ENCODE peak calls at places on chromosomes 5 and 9, in five cellular contexts. U is heart left ventricle, Q is IMR-90, P is breast epithelium, X is uterus. C is an unnamed sample.

GRCh38 chr5:175115831-175116230 is 328.2 kb downstream of the DRD1 start:
- DNase-seq in U (no peak), Q (no peak), P (no peak), X (no peak), C (no peak)

GRCh38 chr5:132138260-132138659 is 64.7 kb downstream of the CSF2 start:
- DNase-seq in U (no peak), Q (peak; percentile 67), P (no peak), X (no peak), C (no peak)

GRCh38 chr9:93587651-93588347 is 11.4 kb downstream of the PHF2 start:
- DNase-seq in U (no peak), Q (no peak), P (no peak), X (no peak), C (no peak)

GRCh38 chr9:103804077-103804735 is 289.9 kb upstream of the SMC2 start:
- DNase-seq in U (no peak), Q (no peak), P (no peak), X (no peak), C (no peak)

GRCh38 chr5:142807378-142807911 is 37.3 kb downstream of the ARHGAP26 start:
- DNase-seq in U (no peak), Q (no peak), P (no peak), X (no peak), C (no peak)

GRCh38 chr9:94182532-94182931 is 76.6 kb upstream of the ZNF169 start:
- DNase-seq in U (no peak), Q (no peak), P (no peak), X (no peak), C (no peak)

GRCh38 chr9:129283290-129283691 is 105.2 kb upstream of the IER5L start:
- DNase-seq in U (no peak), Q (no peak), P (peak; percentile 49), X (no peak), C (no peak)

GRCh38 chr5:52692039-52692438 is 95.7 kb upstream of the ITGA1 start:
- DNase-seq in U (no peak), Q (peak; percentile 87), P (no peak), X (no peak), C (no peak)

GRCh38 chr5:6822068-6822467 is 108.8 kb downstream of the TENT4A start:
- DNase-seq in U (no peak), Q (no peak), P (no peak), X (no peak), C (no peak)

GRCh38 chr5:14405706-14406553 is 175.7 kb upstream of the OTULINL start:
- DNase-seq in U (no peak), Q (no peak), P (no peak), X (no peak), C (no peak)

GRCh38 chr9:36006541-36006940 is 30.2 kb upstream of the RECK start:
- DNase-seq in U (no peak), Q (no peak), P (no peak), X (no peak), C (no peak)

GRCh38 chr5:170056561-170057267 is 49.0 kb upstream of the FOXI1 start:
- DNase-seq in U (no peak), Q (no peak), P (no peak), X (no peak), C (no peak)

GRCh38 chr9:129685220-129685932 is 19.9 kb downstream of the PRRX2 start:
- DNase-seq in U (no peak), Q (peak; percentile 63), P (no peak), X (no peak), C (no peak)

GRCh38 chr5:124718376-124718775 is 28.1 kb downstream of the ZNF608 start:
- DNase-seq in U (no peak), Q (no peak), P (no peak), X (no peak), C (no peak)

GRCh38 chr9:22307013-22307711 is 139.5 kb upstream of the DMRTA1 start:
- DNase-seq in U (no peak), Q (peak; percentile 55), P (no peak), X (no peak), C (no peak)

GRCh38 chr5:158175664-158176507 is 316.9 kb upstream of the CLINT1 start:
- DNase-seq in U (no peak), Q (no peak), P (no peak), X (no peak), C (no peak)

GRCh38 chr5:143758015-143758414 is 53.9 kb upstream of the HMHB1 start:
- DNase-seq in U (no peak), Q (no peak), P (no peak), X (no peak), C (no peak)

GRCh38 chr9:87581513-87581912 is 83.8 kb downstream of the DAPK1 start:
- DNase-seq in U (no peak), Q (no peak), P (no peak), X (peak; percentile 34), C (no peak)

GRCh38 chr5:149240354-149240998 is 31.2 kb upstream of the AFAP1L1 start:
- DNase-seq in U (no peak), Q (no peak), P (no peak), X (peak; percentile 19), C (peak; percentile 14)

GRCh38 chr5:158456756-158457155 is 597.8 kb upstream of the CLINT1 start:
- DNase-seq in U (no peak), Q (peak; percentile 94), P (no peak), X (no peak), C (no peak)

GRCh38 chr9:121892706-121893105 is 200.4 kb downstream of the TTLL11 start:
- DNase-seq in U (no peak), Q (peak; percentile 55), P (no peak), X (no peak), C (no peak)

GRCh38 chr9:115106642-115107041 is 11.3 kb downstream of the TNC start:
- DNase-seq in U (no peak), Q (peak; percentile 60), P (no peak), X (no peak), C (no peak)

GRCh38 chr5:141374627-141375026 is 936 bp downstream of the PCDHGA6 start:
- DNase-seq in U (no peak), Q (no peak), P (no peak), X (no peak), C (no peak)

GRCh38 chr5:120499876-120500275 is 35.8 kb downstream of the PRR16 start:
- DNase-seq in U (no peak), Q (no peak), P (no peak), X (no peak), C (no peak)

GRCh38 chr9:95415158-95415557 is 97.6 kb upstream of the FANCC start:
- DNase-seq in U (no peak), Q (peak; percentile 81), P (no peak), X (no peak), C (no peak)

GRCh38 chr9:127783111-127783621 is 2.7 kb upstream of the CDK9 start:
- DNase-seq in U (no peak), Q (no peak), P (no peak), X (no peak), C (no peak)
- TF ChIP-seq POLR2A in U (no peak), Q (no peak), P (no peak), X (no peak), C (no peak)

GRCh38 chr9:135919318-135919717 is 12.0 kb upstream of the CAMSAP1 start:
- DNase-seq in U (no peak), Q (no peak), P (no peak), X (no peak), C (no peak)
- H3K9me3 ChIP-seq in U (peaks cover 41% of the 10 kb centered on the region), Q (peaks cover 35% of the 10 kb centered on the region), P (peaks cover 50% of the 10 kb centered on the region), X (no peaks in the 10 kb centered on the region), C (peaks cover 54% of the 10 kb centered on the region)

DNA sequence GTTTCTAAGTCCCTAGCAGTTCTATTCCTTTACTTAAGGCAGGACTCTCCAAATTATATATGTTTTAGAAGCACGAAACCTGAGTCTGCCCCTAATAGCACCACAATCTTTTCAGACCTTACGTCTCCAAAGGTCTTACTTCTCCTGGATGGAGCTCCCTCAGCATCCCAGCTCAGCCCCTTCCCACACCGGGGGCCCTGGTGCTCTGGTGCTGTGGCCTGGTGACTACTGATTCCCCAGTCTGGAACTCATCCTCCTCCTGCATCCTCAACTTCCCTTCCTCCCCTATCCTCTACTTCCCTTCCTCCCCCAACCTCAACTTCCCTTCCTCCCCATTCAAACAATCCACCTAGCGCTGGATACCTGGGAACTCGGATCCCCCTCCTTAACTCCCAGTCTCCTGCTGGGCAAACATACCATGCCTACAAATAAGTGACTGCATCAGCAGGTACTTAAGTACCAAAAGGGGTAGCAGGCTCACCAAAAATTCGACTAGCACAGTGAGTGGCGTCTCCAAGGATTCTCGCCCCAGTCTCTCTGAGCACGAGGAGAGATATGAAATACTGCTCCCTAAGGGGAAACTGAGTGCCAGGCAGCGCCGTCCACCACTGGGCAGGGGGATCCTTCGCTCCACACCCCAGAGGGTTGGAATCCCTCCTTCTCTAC is 848 bp downstream of the IGFBPL1 start:
- DNase-seq in U (no peak), Q (no peak), P (no peak), X (no peak), C (no peak)
- H3K4me3 ChIP-seq in U (no peak overlapping the region), Q (peak overlapping the region; percentile 49), P (no peak overlapping the region), X (no peak overlapping the region), C (peak overlapping the region; percentile 16)

DNA sequence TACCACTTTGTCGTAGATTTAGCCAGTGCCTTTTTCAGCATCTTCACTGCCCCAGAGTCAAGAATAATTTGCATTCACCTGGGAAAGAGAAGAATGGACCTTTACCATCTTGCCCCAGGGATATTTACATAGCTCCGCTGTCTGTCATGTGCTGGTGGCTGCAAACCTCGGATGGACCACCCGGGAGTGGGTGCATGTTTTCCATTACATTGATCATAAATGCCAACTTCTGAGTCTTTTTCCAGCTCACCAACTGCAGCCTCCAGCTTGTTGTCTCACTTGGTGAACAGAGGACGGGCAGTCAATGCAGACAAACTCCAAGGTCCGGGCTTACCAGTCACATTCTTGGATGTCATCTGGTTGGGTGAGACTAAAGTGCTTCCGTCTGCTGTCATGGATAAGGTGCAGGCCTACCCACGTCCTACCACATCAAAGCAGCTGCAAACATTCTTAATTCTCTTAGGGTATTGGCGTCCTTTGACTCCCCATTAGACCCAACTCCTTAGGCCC is 155.8 kb upstream of the APC start:
- DNase-seq in U (no peak), Q (no peak), P (no peak), X (no peak), C (no peak)
- TF ChIP-seq POLR2A in U (no peak), Q (no peak), P (no peak), X (no peak), C (no peak)

GRCh38 chr9:11269036-11269435 is 656.2 kb upstream of the PTPRD start:
- DNase-seq in U (no peak), Q (no peak), P (no peak), X (no peak), C (no peak)
- H3K9me3 ChIP-seq in U (peaks cover 22% of the 10 kb centered on the region), Q (peaks cover 11% of the 10 kb centered on the region), P (peaks cover 30% of the 10 kb centered on the region), X (no peaks in the 10 kb centered on the region), C (peaks cover 19% of the 10 kb centered on the region)

GRCh38 chr9:73093016-73093739 is 58.5 kb upstream of the ANXA1 start:
- DNase-seq in U (no peak), Q (no peak), P (no peak), X (no peak), C (no peak)
- H3K4me3 ChIP-seq in U (no peak overlapping the region), Q (no peak overlapping the region), P (no peak overlapping the region), X (no peak overlapping the region), C (no peak overlapping the region)

DNA sequence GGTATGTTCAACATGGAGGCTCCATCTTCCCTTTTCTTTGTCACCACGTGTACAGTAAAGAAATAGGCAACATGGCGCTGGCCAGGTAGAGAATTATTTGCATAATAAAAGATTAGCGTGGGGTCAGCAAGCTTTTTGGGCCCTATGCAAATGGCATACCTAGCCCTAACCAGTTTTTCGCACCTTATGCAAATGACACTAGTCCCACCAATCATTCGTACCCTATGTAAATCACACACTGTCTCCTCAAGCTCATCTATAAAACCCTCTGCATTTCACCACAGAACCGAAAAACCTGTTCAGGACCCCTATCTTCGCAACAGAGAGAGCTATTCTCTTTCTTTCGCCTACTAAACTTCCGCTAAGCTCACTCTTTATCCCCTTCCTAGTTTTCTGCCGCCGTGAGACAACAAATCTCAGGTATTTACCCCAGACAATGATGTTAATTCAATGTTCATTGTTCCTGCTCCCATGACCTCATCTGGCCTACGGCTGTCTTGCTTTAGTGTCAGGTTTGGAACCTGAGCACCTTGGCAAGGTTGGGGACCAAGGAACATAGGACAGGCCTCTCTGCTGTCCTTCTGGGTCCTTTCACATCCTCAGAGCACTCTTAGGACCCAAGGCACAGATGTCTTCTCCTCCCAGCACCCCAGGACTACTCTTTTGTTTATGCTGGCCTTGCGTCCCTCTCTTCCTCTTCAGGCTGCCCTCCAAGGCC is 180.7 kb upstream of the RAI14 start:
- DNase-seq in U (no peak), Q (no peak), P (no peak), X (no peak), C (no peak)
- TF ChIP-seq POLR2A in U (no peak), Q (no peak), P (no peak), X (no peak), C (no peak)